ENCODE peak calls at places on chromosomes 12 and 14, in eight cellular contexts. One of them, this sample, is unnamed.
A peak's percentile ranks its signal among the peaks of the same experiment; 100 is the strongest.

GRCh38 chr12:78562358-78563205 is 302.0 kb upstream of the SYT1 start:
- DNase-seq in A549: peak; percentile 46
- DNase-seq in endothelial cell of umbilical vein: peak; percentile 46
- DNase-seq in brain microvascular endothelial cell: peak; percentile 10
- DNase-seq in sigmoid colon: no peak
- DNase-seq in tibial artery: no peak
- DNase-seq in ovary: no peak
- DNase-seq in heart left ventricle: no peak
- DNase-seq in this sample: no peak

GRCh38 chr12:69998922-69999321 is 173.9 kb downstream of the MYRFL start:
- DNase-seq in A549: no peak
- DNase-seq in endothelial cell of umbilical vein: no peak
- DNase-seq in brain microvascular endothelial cell: no peak
- DNase-seq in sigmoid colon: no peak
- DNase-seq in tibial artery: no peak
- DNase-seq in ovary: no peak
- DNase-seq in heart left ventricle: no peak
- DNase-seq in this sample: no peak

GRCh38 chr12:4978737-4979136 is 64.9 kb upstream of the KCNA5 start:
- DNase-seq in A549: no peak
- DNase-seq in endothelial cell of umbilical vein: no peak
- DNase-seq in brain microvascular endothelial cell: no peak
- DNase-seq in sigmoid colon: no peak
- DNase-seq in tibial artery: no peak
- DNase-seq in ovary: no peak
- DNase-seq in heart left ventricle: no peak
- DNase-seq in this sample: no peak

GRCh38 chr12:32535260-32535999 is 136.1 kb downstream of the FGD4 start:
- DNase-seq in A549: peak; percentile 46
- DNase-seq in endothelial cell of umbilical vein: peak; percentile 89
- DNase-seq in brain microvascular endothelial cell: peak; percentile 68
- DNase-seq in sigmoid colon: peak; percentile 83
- DNase-seq in tibial artery: peak; percentile 81
- DNase-seq in ovary: peak; percentile 66
- DNase-seq in heart left ventricle: peak; percentile 94
- DNase-seq in this sample: no peak

GRCh38 chr12:25894759-25895158 is 63.7 kb upstream of the RASSF8 start:
- DNase-seq in A549: no peak
- DNase-seq in endothelial cell of umbilical vein: no peak
- DNase-seq in brain microvascular endothelial cell: no peak
- DNase-seq in sigmoid colon: no peak
- DNase-seq in tibial artery: no peak
- DNase-seq in ovary: no peak
- DNase-seq in heart left ventricle: no peak
- DNase-seq in this sample: no peak

GRCh38 chr14:64680013-64680674 is 24.1 kb upstream of the PLEKHG3 start:
- DNase-seq in A549: peak; percentile 32
- DNase-seq in endothelial cell of umbilical vein: no peak
- DNase-seq in brain microvascular endothelial cell: no peak
- DNase-seq in sigmoid colon: no peak
- DNase-seq in tibial artery: peak; percentile 54
- DNase-seq in ovary: no peak
- DNase-seq in heart left ventricle: no peak
- DNase-seq in this sample: no peak

GRCh38 chr14:59342516-59343484 is 122.4 kb downstream of the GPR135 start:
- DNase-seq in A549: no peak
- DNase-seq in endothelial cell of umbilical vein: no peak
- DNase-seq in brain microvascular endothelial cell: no peak
- DNase-seq in sigmoid colon: no peak
- DNase-seq in tibial artery: no peak
- DNase-seq in ovary: no peak
- DNase-seq in heart left ventricle: peak; percentile 70
- DNase-seq in this sample: no peak

GRCh38 chr14:103118019-103118662 is 5.1 kb upstream of the TNFAIP2 start:
- DNase-seq in A549: no peak
- DNase-seq in endothelial cell of umbilical vein: peak; percentile 34
- DNase-seq in brain microvascular endothelial cell: no peak
- DNase-seq in sigmoid colon: peak; percentile 92
- DNase-seq in tibial artery: peak; percentile 87
- DNase-seq in ovary: peak; percentile 77
- DNase-seq in heart left ventricle: peak; percentile 94
- DNase-seq in this sample: no peak

GRCh38 chr12:71900091-71900490 is 38.6 kb upstream of the TPH2 start:
- DNase-seq in A549: peak; percentile 7
- DNase-seq in endothelial cell of umbilical vein: peak; percentile 43
- DNase-seq in brain microvascular endothelial cell: no peak
- DNase-seq in sigmoid colon: no peak
- DNase-seq in tibial artery: no peak
- DNase-seq in ovary: no peak
- DNase-seq in heart left ventricle: no peak
- DNase-seq in this sample: no peak

GRCh38 chr12:3170423-3171194 is 93.4 kb downstream of the TSPAN9 start:
- DNase-seq in A549: peak; percentile 77
- DNase-seq in endothelial cell of umbilical vein: peak; percentile 19
- DNase-seq in brain microvascular endothelial cell: peak; percentile 94
- DNase-seq in sigmoid colon: no peak
- DNase-seq in tibial artery: no peak
- DNase-seq in ovary: no peak
- DNase-seq in heart left ventricle: no peak
- DNase-seq in this sample: no peak

GRCh38 chr14:76926521-76927251 is 100.5 kb downstream of the LRRC74A start:
- DNase-seq in A549: no peak
- DNase-seq in endothelial cell of umbilical vein: no peak
- DNase-seq in brain microvascular endothelial cell: peak; percentile 54
- DNase-seq in sigmoid colon: peak; percentile 85
- DNase-seq in tibial artery: peak; percentile 56
- DNase-seq in ovary: peak; percentile 87
- DNase-seq in heart left ventricle: peak; percentile 75
- DNase-seq in this sample: peak; percentile 65

GRCh38 chr14:90576581-90576980 is 179.8 kb downstream of the CALM1 start:
- DNase-seq in A549: no peak
- DNase-seq in endothelial cell of umbilical vein: no peak
- DNase-seq in brain microvascular endothelial cell: no peak
- DNase-seq in sigmoid colon: peak; percentile 14
- DNase-seq in tibial artery: no peak
- DNase-seq in ovary: no peak
- DNase-seq in heart left ventricle: no peak
- DNase-seq in this sample: no peak

GRCh38 chr12:129237881-129238280 is 384.6 kb downstream of the GLT1D1 start:
- DNase-seq in A549: no peak
- DNase-seq in endothelial cell of umbilical vein: no peak
- DNase-seq in brain microvascular endothelial cell: no peak
- DNase-seq in sigmoid colon: no peak
- DNase-seq in tibial artery: no peak
- DNase-seq in ovary: no peak
- DNase-seq in heart left ventricle: no peak
- DNase-seq in this sample: no peak

GRCh38 chr12:132492522-132492921 is 2.6 kb downstream of the FBRSL1 start:
- DNase-seq in A549: no peak
- DNase-seq in endothelial cell of umbilical vein: no peak
- DNase-seq in brain microvascular endothelial cell: no peak
- DNase-seq in sigmoid colon: no peak
- DNase-seq in tibial artery: no peak
- DNase-seq in ovary: no peak
- DNase-seq in heart left ventricle: peak; percentile 39
- DNase-seq in this sample: no peak

GRCh38 chr12:25135531-25136154 is 59.3 kb downstream of the DNAI7 start:
- DNase-seq in A549: no peak
- DNase-seq in endothelial cell of umbilical vein: no peak
- DNase-seq in brain microvascular endothelial cell: no peak
- DNase-seq in sigmoid colon: no peak
- DNase-seq in tibial artery: no peak
- DNase-seq in ovary: no peak
- DNase-seq in heart left ventricle: no peak
- DNase-seq in this sample: no peak

GRCh38 chr14:88551094-88551870 is 3.5 kb downstream of the PTPN21 start:
- DNase-seq in A549: peak; percentile 91
- DNase-seq in endothelial cell of umbilical vein: peak; percentile 80
- DNase-seq in brain microvascular endothelial cell: peak; percentile 70
- DNase-seq in sigmoid colon: peak; percentile 91
- DNase-seq in tibial artery: peak; percentile 82
- DNase-seq in ovary: peak; percentile 82
- DNase-seq in heart left ventricle: peak; percentile 86
- DNase-seq in this sample: no peak

GRCh38 chr12:70691018-70691672 is 53.9 kb upstream of the PTPRB start:
- DNase-seq in A549: no peak
- DNase-seq in endothelial cell of umbilical vein: peak; percentile 90
- DNase-seq in brain microvascular endothelial cell: peak; percentile 81
- DNase-seq in sigmoid colon: no peak
- DNase-seq in tibial artery: no peak
- DNase-seq in ovary: no peak
- DNase-seq in heart left ventricle: no peak
- DNase-seq in this sample: no peak

GRCh38 chr12:108495054-108495453 is 20.0 kb upstream of the FICD start:
- DNase-seq in A549: peak; percentile 59
- DNase-seq in endothelial cell of umbilical vein: peak; percentile 38
- DNase-seq in brain microvascular endothelial cell: peak; percentile 40
- DNase-seq in sigmoid colon: no peak
- DNase-seq in tibial artery: no peak
- DNase-seq in ovary: no peak
- DNase-seq in heart left ventricle: no peak
- DNase-seq in this sample: no peak

GRCh38 chr12:614727-615060 is 48.6 kb downstream of the NINJ2 start:
- DNase-seq in A549: no peak
- DNase-seq in endothelial cell of umbilical vein: no peak
- DNase-seq in brain microvascular endothelial cell: no peak
- DNase-seq in sigmoid colon: no peak
- DNase-seq in tibial artery: no peak
- DNase-seq in ovary: no peak
- DNase-seq in heart left ventricle: no peak
- DNase-seq in this sample: no peak

DNA sequence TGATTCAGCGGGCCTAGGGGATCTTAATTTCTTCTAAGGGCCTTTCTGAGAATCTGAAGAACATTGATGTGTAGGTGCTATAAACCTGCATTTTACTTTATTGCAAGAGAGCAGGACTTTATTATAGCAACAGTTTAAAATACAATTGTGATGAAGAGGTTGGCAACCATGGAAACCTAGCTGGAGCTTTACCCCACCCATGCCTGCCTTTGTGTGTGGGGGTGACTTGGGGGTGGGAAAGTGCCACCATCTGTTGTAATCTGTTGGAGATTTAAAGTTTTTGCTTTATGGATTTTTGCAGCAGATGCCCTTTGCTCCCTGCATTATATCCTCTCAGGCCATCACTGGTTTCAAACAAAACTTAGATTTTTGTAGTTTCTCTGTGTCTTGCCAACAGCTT is 64.6 kb downstream of the ATG14 start:
- DNase-seq in A549: no peak
- DNase-seq in endothelial cell of umbilical vein: no peak
- DNase-seq in brain microvascular endothelial cell: no peak
- DNase-seq in sigmoid colon: no peak
- DNase-seq in tibial artery: no peak
- DNase-seq in ovary: no peak
- DNase-seq in heart left ventricle: no peak
- DNase-seq in this sample: no peak
- H3K27ac ChIP-seq in A549: no peak overlapping the region
- H3K27ac ChIP-seq in endothelial cell of umbilical vein: no peak overlapping the region
- H3K27ac ChIP-seq in brain microvascular endothelial cell: no peak overlapping the region
- H3K27ac ChIP-seq in sigmoid colon: no peak overlapping the region
- H3K27ac ChIP-seq in tibial artery: no peak overlapping the region
- H3K27ac ChIP-seq in ovary: no peak overlapping the region
- H3K27ac ChIP-seq in heart left ventricle: no peak overlapping the region
- H3K27ac ChIP-seq in this sample: no peak overlapping the region

GRCh38 chr14:37198907-37199306 is 1.2 kb downstream of the MIPOL1 start:
- DNase-seq in A549: no peak
- DNase-seq in endothelial cell of umbilical vein: no peak
- DNase-seq in brain microvascular endothelial cell: no peak
- DNase-seq in sigmoid colon: no peak
- DNase-seq in tibial artery: no peak
- DNase-seq in ovary: no peak
- DNase-seq in heart left ventricle: no peak
- DNase-seq in this sample: no peak
- H3K4me3 ChIP-seq in A549: peak overlapping the region; percentile 64
- H3K4me3 ChIP-seq in endothelial cell of umbilical vein: peak overlapping the region; percentile 86
- H3K4me3 ChIP-seq in brain microvascular endothelial cell: no peak overlapping the region
- H3K4me3 ChIP-seq in sigmoid colon: no peak overlapping the region
- H3K4me3 ChIP-seq in tibial artery: no peak overlapping the region
- H3K4me3 ChIP-seq in ovary: no peak overlapping the region
- H3K4me3 ChIP-seq in heart left ventricle: no peak overlapping the region
- H3K4me3 ChIP-seq in this sample: no peak overlapping the region

DNA sequence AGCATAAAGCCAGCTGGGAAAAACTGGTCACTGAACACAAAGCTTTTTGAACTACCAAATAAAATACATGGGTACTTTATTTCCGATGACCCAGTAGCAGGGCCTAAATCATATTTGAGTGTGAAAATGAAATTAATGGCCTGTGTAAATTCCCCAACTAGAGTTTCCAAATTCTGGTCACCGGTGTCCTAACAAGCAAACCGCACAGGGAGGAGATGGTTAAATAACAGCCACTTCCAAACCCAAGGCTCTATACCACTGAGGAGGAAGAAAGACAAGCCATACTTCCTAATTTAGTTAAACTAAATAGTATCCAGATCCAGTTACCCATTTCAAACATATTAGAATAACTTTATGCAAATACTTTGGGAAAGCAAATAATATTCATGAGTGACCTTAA is 40.1 kb upstream of the DUSP6 start:
- DNase-seq in A549: no peak
- DNase-seq in endothelial cell of umbilical vein: no peak
- DNase-seq in brain microvascular endothelial cell: no peak
- DNase-seq in sigmoid colon: no peak
- DNase-seq in tibial artery: no peak
- DNase-seq in ovary: no peak
- DNase-seq in heart left ventricle: no peak
- DNase-seq in this sample: no peak
- H3K27ac ChIP-seq in A549: no peak overlapping the region
- H3K27ac ChIP-seq in endothelial cell of umbilical vein: no peak overlapping the region
- H3K27ac ChIP-seq in brain microvascular endothelial cell: no peak overlapping the region
- H3K27ac ChIP-seq in sigmoid colon: no peak overlapping the region
- H3K27ac ChIP-seq in tibial artery: no peak overlapping the region
- H3K27ac ChIP-seq in ovary: no peak overlapping the region
- H3K27ac ChIP-seq in heart left ventricle: no peak overlapping the region
- H3K27ac ChIP-seq in this sample: no peak overlapping the region

DNA sequence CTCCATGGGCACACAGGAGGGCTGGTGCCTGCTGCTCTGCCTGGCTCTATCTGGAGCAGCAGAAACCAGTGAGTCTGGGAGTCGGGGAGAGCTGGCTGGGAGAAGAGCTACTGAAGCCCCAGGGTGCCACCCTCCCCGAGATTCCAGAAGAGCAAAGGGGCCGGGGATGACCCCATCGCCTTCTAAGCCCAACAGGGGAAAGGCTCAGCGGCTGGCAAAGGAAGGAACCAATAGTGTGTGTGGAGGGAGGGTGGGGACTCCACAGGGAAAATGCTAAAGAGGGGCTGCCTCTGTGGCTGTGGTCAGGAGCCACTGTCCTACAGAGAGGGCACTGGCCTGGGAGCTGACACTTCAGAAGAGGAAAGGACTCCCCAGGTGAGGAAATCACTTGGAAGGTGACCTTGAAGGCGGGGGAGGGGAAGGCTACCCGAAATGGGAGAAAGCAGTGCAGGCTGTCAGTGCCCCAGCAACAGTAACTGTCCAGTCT is 446 bp downstream of the TAPBPL start:
- DNase-seq in A549: no peak
- DNase-seq in endothelial cell of umbilical vein: no peak
- DNase-seq in brain microvascular endothelial cell: no peak
- DNase-seq in sigmoid colon: peak; percentile 79
- DNase-seq in tibial artery: no peak
- DNase-seq in ovary: peak; percentile 64
- DNase-seq in heart left ventricle: peak; percentile 59
- DNase-seq in this sample: no peak
- H3K4me3 ChIP-seq in A549: peak overlapping the region; percentile 39
- H3K4me3 ChIP-seq in endothelial cell of umbilical vein: peak overlapping the region; percentile 31
- H3K4me3 ChIP-seq in brain microvascular endothelial cell: peak overlapping the region; percentile 70
- H3K4me3 ChIP-seq in sigmoid colon: peak overlapping the region; percentile 61
- H3K4me3 ChIP-seq in tibial artery: peak overlapping the region; percentile 73
- H3K4me3 ChIP-seq in ovary: peak overlapping the region; percentile 59
- H3K4me3 ChIP-seq in heart left ventricle: peak overlapping the region; percentile 59
- H3K4me3 ChIP-seq in this sample: peak overlapping the region; percentile 94

GRCh38 chr14:105068818-105069217 is 3.6 kb upstream of the GPR132 start:
- DNase-seq in A549: no peak
- DNase-seq in endothelial cell of umbilical vein: no peak
- DNase-seq in brain microvascular endothelial cell: no peak
- DNase-seq in sigmoid colon: no peak
- DNase-seq in tibial artery: no peak
- DNase-seq in ovary: no peak
- DNase-seq in heart left ventricle: no peak
- DNase-seq in this sample: no peak
- H3K27ac ChIP-seq in A549: no peak overlapping the region
- H3K27ac ChIP-seq in endothelial cell of umbilical vein: no peak overlapping the region
- H3K27ac ChIP-seq in brain microvascular endothelial cell: no peak overlapping the region
- H3K27ac ChIP-seq in sigmoid colon: no peak overlapping the region
- H3K27ac ChIP-seq in tibial artery: no peak overlapping the region
- H3K27ac ChIP-seq in ovary: no peak overlapping the region
- H3K27ac ChIP-seq in heart left ventricle: no peak overlapping the region
- H3K27ac ChIP-seq in this sample: no peak overlapping the region

This sample was measured in effector memory CD4-positive, alpha-beta T cell.